ENCODE peak calls at places on chromosomes 6 and 20, in seven cellular contexts. O, N, L, R, C, D and M are unnamed samples. For H3K9me3, the result is how much of the 10 kb centered on the place peaks cover.

GRCh38 chr6:23823421-23823820 is 302.6 kb upstream of the NRSN1 start:
- DNase-seq in O (no peak), N (no peak), L (no peak), R (no peak), C (no peak), D (no peak), M (no peak)

GRCh38 chr6:38818691-38819090 is 103.6 kb downstream of the DNAH8 start:
- DNase-seq in O (no peak), N (no peak), L (no peak), R (no peak), C (no peak), D (no peak), M (no peak)

GRCh38 chr6:116714761-116715160 is 33.8 kb downstream of the KPNA5 start:
- DNase-seq in O (no peak), N (no peak), L (no peak), R (no peak), C (no peak), D (no peak), M (no peak)

GRCh38 chr20:33677991-33678431 is 3.8 kb upstream of the NECAB3 start:
- DNase-seq in O (no peak), N (peak), L (no peak), R (no peak), C (no peak), D (peak), M (no peak)

GRCh38 chr20:63089051-63089907 is 82.5 kb upstream of the BHLHE23 start:
- DNase-seq in O (no peak), N (no peak), L (peak), R (peak), C (peak), D (no peak), M (no peak)

GRCh38 chr6:101722991-101723579 is 329.6 kb downstream of the GRIK2 start:
- DNase-seq in O (no peak), N (no peak), L (no peak), R (no peak), C (no peak), D (no peak), M (no peak)

GRCh38 chr6:134123666-134124208 is 71.3 kb upstream of the SLC2A12 start:
- DNase-seq in O (no peak), N (no peak), L (no peak), R (no peak), C (no peak), D (no peak), M (no peak)

GRCh38 chr6:158753826-158754225 is 65.3 kb downstream of the EZR start:
- DNase-seq in O (no peak), N (no peak), L (no peak), R (no peak), C (no peak), D (no peak), M (no peak)

GRCh38 chr6:157887892-157888291 is 64.8 kb downstream of the SNX9 start:
- DNase-seq in O (no peak), N (no peak), L (no peak), R (no peak), C (no peak), D (no peak), M (no peak)

GRCh38 chr20:58570181-58570859 is 55.1 kb upstream of the APCDD1L start:
- DNase-seq in O (no peak), N (no peak), L (no peak), R (no peak), C (peak), D (no peak), M (no peak)

GRCh38 chr6:23754197-23754596 is 371.8 kb upstream of the NRSN1 start:
- DNase-seq in O (no peak), N (no peak), L (no peak), R (no peak), C (no peak), D (no peak), M (no peak)

GRCh38 chr6:105753184-105754097 is 332.7 kb upstream of the PRDM1 start:
- DNase-seq in O (no peak), N (no peak), L (no peak), R (no peak), C (no peak), D (no peak), M (no peak)

GRCh38 chr6:91476000-91476399 is 889.1 kb upstream of the MAP3K7 start:
- DNase-seq in O (peak), N (no peak), L (no peak), R (no peak), C (no peak), D (no peak), M (peak)

GRCh38 chr6:139378882-139379341 is 4.5 kb upstream of the CITED2 start:
- DNase-seq in O (no peak), N (no peak), L (no peak), R (no peak), C (no peak), D (no peak), M (no peak)

GRCh38 chr6:43608310-43608763 is 20.7 kb downstream of the GTPBP2 start:
- DNase-seq in O (peak), N (peak), L (no peak), R (no peak), C (no peak), D (peak), M (peak)

GRCh38 chr20:57928181-57928967 is 218.6 kb upstream of the PMEPA1 start:
- DNase-seq in O (no peak), N (no peak), L (no peak), R (no peak), C (no peak), D (no peak), M (no peak)

GRCh38 chr6:101380861-101381630 is 12.5 kb upstream of the GRIK2 start:
- DNase-seq in O (no peak), N (no peak), L (no peak), R (no peak), C (no peak), D (no peak), M (no peak)

GRCh38 chr20:52681288-52681687 is 290.9 kb upstream of the TSHZ2 start:
- DNase-seq in O (no peak), N (no peak), L (no peak), R (no peak), C (no peak), D (no peak), M (no peak)

GRCh38 chr6:37319156-37319555 is 34.6 kb upstream of the RNF8 start:
- DNase-seq in O (no peak), N (no peak), L (no peak), R (no peak), C (no peak), D (no peak), M (no peak)

GRCh38 chr6:145428656-145429173 is 306.6 kb downstream of the EPM2A start:
- DNase-seq in O (no peak), N (no peak), L (no peak), R (no peak), C (no peak), D (no peak), M (no peak)

GRCh38 chr20:31543966-31544598 is 29.8 kb downstream of the HM13 start:
- DNase-seq in O (no peak), N (no peak), L (no peak), R (no peak), C (no peak), D (no peak), M (no peak)

GRCh38 chr20:58661298-58662141 is 10.4 kb downstream of the STX16 start:
- DNase-seq in O (no peak), N (no peak), L (no peak), R (no peak), C (no peak), D (no peak), M (peak)

GRCh38 chr6:33217246-33217645 is 8.9 kb downstream of the RING1 start:
- DNase-seq in O (no peak), N (no peak), L (no peak), R (no peak), C (no peak), D (no peak), M (no peak)

DNA sequence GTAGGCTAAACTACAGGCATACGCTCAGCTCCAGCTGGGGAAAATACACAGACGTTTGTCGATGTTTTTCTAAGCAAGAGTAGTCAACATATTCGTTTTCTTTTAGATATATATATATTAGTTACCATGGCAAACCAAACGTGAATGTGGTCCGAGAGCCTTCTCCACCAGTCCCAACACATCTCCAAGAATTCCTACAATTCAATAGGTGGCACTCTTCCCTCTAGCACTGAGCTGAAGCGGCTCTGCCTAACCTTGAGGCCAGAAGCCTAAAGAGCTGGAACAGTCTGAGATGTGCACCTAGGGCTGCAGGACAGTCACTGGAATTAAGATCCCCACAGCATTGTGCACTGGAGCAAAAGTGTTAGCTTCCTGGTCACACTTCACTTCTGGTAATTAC is 70.3 kb upstream of the BEND3 start:
- DNase-seq in O (no peak), N (no peak), L (no peak), R (no peak), C (no peak), D (no peak), M (peak)
- TF ChIP-seq CTCF in O (no peak), N (no peak), L (no peak), R (no peak), C (no peak), D (no peak), M (peak)

DNA sequence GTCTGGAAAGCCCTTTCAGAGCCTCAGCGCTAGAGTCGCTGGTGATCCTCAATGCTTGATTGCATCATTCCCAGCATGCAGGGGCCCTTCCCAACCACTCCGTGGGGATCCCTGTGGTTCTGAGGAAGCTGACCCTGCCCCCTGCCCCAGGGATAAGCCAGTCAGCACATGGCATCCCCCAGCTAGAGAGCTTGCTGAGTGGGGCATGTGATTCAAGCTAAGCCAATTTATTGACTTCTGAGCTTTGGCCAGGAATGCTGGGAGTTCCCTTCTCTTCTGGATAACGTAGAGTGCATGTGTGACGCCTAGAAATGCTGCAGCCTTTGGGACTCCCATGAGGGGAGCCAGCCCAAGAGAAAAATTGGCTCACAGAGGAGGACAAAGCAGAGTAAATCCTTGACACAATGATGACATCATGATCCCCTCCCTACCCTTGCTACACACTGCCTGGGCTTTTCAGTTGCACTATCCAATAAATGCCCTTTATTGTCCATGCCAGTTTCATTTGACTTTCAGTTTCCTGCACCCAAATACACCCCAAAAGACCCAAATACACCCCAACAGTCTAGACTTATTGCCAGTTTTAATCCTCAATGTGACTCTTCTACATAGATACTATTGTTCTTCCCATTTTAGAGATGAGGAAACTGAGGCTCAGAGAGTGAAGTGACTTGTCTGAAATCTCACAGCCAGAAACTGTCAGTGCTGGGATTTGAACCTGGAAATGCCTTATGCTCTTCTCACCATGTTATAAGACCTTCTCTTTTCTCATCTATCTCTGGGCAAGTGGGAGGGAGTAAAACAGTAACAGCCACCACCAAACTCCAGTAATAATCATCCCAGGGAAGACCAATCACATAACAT is 34.3 kb downstream of the KCNB1 start:
- DNase-seq in O (peak), N (no peak), L (no peak), R (no peak), C (no peak), D (peak), M (peak)
- H3K27ac ChIP-seq in O (peak), N (no peak), L (no peak), R (no peak), C (no peak), D (no peak), M (no peak)

DNA sequence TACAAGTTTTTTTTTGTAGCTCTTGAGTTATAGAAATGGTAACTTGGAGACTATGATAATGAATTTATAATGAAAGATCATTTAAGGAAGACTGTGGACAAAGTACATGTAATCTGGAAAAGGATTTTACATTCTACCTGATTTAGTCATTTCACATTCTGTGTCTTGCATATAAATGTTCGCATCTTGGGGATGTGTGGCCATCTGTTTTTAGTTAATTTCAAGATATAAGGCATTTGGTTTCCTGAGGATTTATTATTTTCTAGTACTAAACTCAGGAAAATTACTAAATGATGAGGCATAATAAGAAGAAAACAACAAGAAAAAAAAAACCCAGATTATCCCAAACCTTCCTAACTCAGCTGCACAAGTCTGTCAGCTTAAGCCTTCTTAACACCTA is 112.7 kb upstream of the PRL start:
- DNase-seq in O (no peak), N (no peak), L (no peak), R (no peak), C (no peak), D (no peak), M (no peak)
- H3K9me3 ChIP-seq in O (under half), N (under half), L (under half), R (under half), C (under half), D (under half), M (under half)

DNA sequence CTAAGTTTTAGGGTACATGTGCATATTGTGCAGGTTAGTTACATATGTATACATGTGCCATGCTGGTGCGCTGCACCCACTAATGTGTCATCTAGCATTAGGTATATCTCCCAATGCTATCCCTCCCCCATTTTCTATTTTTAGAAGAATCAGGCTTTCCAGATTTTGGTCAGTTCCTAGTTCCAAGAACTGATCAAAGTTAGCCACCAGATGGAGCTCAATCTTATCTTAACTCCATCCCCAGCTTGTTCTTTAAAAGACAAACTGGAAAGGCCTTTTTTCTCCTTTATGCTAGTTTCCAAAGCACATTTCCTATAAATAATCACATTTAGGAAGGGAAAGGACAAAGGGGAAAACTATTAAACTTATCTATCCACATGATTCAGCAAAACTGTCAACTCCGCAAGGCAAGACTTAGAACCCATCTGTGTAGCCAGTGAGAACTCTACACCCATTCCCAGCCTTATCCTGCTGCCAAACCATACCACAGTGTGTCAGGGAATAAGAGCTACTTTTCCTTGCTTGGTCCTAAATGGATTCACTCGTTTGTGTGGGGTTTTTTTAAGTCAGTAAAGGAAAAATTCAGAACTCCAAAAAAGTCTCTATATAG is 22.8 kb upstream of the KHDC1 start:
- DNase-seq in O (no peak), N (no peak), L (no peak), R (no peak), C (no peak), D (no peak), M (no peak)
- TF ChIP-seq CTCF in O (peak), N (peak), L (peak), R (no peak), C (no peak), D (peak), M (no peak)